ENCODE peak calls at places on chromosomes 11 and 22, in seven cellular contexts. O is left ventricle myocardium inferior, F is mucosa of descending colon, B is mesothelial cell of epicardium, C is fibroblast of lung, T is AG09319, H is NCI-H345. M is an unnamed sample.

GRCh38 chr11:44424841-44425240 is 114.9 kb upstream of the ALX4 start:
- DNase-seq in O (no peak), F (no peak), B (no peak), C (no peak), T (no peak), H (no peak), M (no peak)

GRCh38 chr11:35243774-35244173 is 104.8 kb downstream of the CD44 start:
- DNase-seq in O (no peak), F (no peak), B (no peak), C (no peak), T (no peak), H (no peak), M (no peak)

GRCh38 chr11:27722117-27722844 is 22.0 kb upstream of the BDNF start:
- DNase-seq in O (no peak), F (no peak), B (no peak), C (peak), T (no peak), H (peak), M (no peak)

GRCh38 chr11:86592659-86593451 is 79.6 kb downstream of the ME3 start:
- DNase-seq in O (no peak), F (peak), B (no peak), C (peak), T (no peak), H (peak), M (no peak)

GRCh38 chr22:18060646-18061620 is 16.9 kb upstream of the PEX26 start:
- DNase-seq in O (no peak), F (no peak), B (no peak), C (peak), T (no peak), H (no peak), M (no peak)

GRCh38 chr22:45878051-45878764 is 98.8 kb downstream of the WNT7B start:
- DNase-seq in O (peak), F (no peak), B (peak), C (no peak), T (no peak), H (peak), M (no peak)

GRCh38 chr22:20009018-20009482 is 7.6 kb downstream of the ARVCF start:
- DNase-seq in O (no peak), F (no peak), B (no peak), C (no peak), T (no peak), H (no peak), M (no peak)

GRCh38 chr11:9774591-9775392 is 110.9 kb downstream of the SWAP70 start:
- DNase-seq in O (no peak), F (no peak), B (no peak), C (peak), T (peak), H (no peak), M (no peak)

GRCh38 chr11:47514825-47515647 is 37.9 kb downstream of the CELF1 start:
- DNase-seq in O (no peak), F (no peak), B (no peak), C (peak), T (no peak), H (no peak), M (no peak)

GRCh38 chr11:79108851-79109250 is 332.0 kb downstream of the TENM4 start:
- DNase-seq in O (no peak), F (no peak), B (no peak), C (peak), T (no peak), H (no peak), M (no peak)

GRCh38 chr22:42623756-42624446 is 9.2 kb upstream of the POLDIP3 start:
- DNase-seq in O (no peak), F (no peak), B (no peak), C (no peak), T (no peak), H (peak), M (no peak)

GRCh38 chr11:57116654-57117053 is 65.1 kb upstream of the LRRC55 start:
- DNase-seq in O (peak), F (peak), B (no peak), C (peak), T (peak), H (peak), M (no peak)

GRCh38 chr11:20467458-20468185 is 80.1 kb downstream of the PRMT3 start:
- DNase-seq in O (no peak), F (no peak), B (no peak), C (no peak), T (no peak), H (no peak), M (no peak)

GRCh38 chr22:42275176-42275575 is 4.7 kb upstream of the TCF20 start:
- DNase-seq in O (no peak), F (no peak), B (no peak), C (no peak), T (no peak), H (no peak), M (no peak)

GRCh38 chr11:12565406-12565805 is 108.8 kb upstream of the TEAD1 start:
- DNase-seq in O (no peak), F (no peak), B (no peak), C (no peak), T (no peak), H (no peak), M (no peak)

GRCh38 chr11:113314389-113315301 is at the start of gene TTC12:
- DNase-seq in O (peak), F (peak), B (peak), C (peak), T (peak), H (peak), M (peak)

GRCh38 chr11:69854719-69855118 is 35.5 kb upstream of the FGF3 start:
- DNase-seq in O (no peak), F (no peak), B (no peak), C (peak), T (no peak), H (no peak), M (no peak)

GRCh38 chr22:47221840-47222615 is 459.6 kb downstream of the TBC1D22A start:
- DNase-seq in O (no peak), F (no peak), B (no peak), C (no peak), T (no peak), H (peak), M (peak)

GRCh38 chr11:128569291-128569690 is 18.1 kb downstream of the ETS1 start:
- DNase-seq in O (no peak), F (no peak), B (no peak), C (no peak), T (no peak), H (no peak), M (no peak)

GRCh38 chr11:1119282-1120146 is 38.2 kb upstream of the MUC5AC start:
- DNase-seq in O (no peak), F (no peak), B (no peak), C (no peak), T (no peak), H (no peak), M (no peak)

GRCh38 chr11:101477926-101478325 is 105.9 kb downstream of the TRPC6 start:
- DNase-seq in O (no peak), F (no peak), B (no peak), C (no peak), T (no peak), H (no peak), M (no peak)